ENCODE peak calls at places on chromosomes 2 and 18, in eight cellular contexts. X is stomach; O is K562; N is GM23248; B is CD4-positive, CD25-positive, alpha-beta regulatory T cell; H is AG04450; L is left ventricle myocardium inferior; C is GM23338. J is an unnamed sample.

GRCh38 chr2:28674062-28674712 is 77.4 kb upstream of the PPP1CB start:
- DNase-seq in B (no peak), N (peak; percentile 32), L (no peak), X (peak; percentile 59), H (peak; percentile 66), C (no peak), O (no peak), J (peak; percentile 41)

GRCh38 chr2:208363485-208363884 is 43.1 kb upstream of the PTH2R start:
- DNase-seq in O (no peak), L (no peak), X (no peak), C (no peak), B (no peak), N (peak; percentile 82), H (peak; percentile 39), J (peak; percentile 73)

GRCh38 chr2:31457651-31458050 is 43.1 kb upstream of the XDH start:
- DNase-seq in L (no peak), C (no peak), H (no peak), O (no peak), B (no peak), N (peak; percentile 9), X (no peak), J (no peak)

GRCh38 chr2:174335605-174336402 is 1.1 kb downstream of the SP9 start:
- DNase-seq in C (peak; percentile 84), N (peak; percentile 66), X (no peak), B (no peak), H (no peak), L (no peak), O (peak; percentile 46), J (no peak)

GRCh38 chr18:24658302-24658701 is 197.9 kb downstream of the HRH4 start:
- DNase-seq in H (no peak), X (no peak), O (no peak), L (no peak), B (no peak), C (no peak), N (no peak), J (no peak)

GRCh38 chr2:122433123-122433754 is 677.8 kb downstream of the TSN start:
- DNase-seq in B (no peak), H (no peak), X (no peak), C (no peak), L (no peak), O (no peak), N (no peak), J (no peak)

GRCh38 chr2:158191076-158191566 is 89.4 kb downstream of the UPP2 start:
- DNase-seq in O (no peak), C (peak; percentile 32), L (no peak), B (peak; percentile 11), X (no peak), H (no peak), N (peak; percentile 10), J (no peak)

GRCh38 chr18:40046596-40046995 is 1908.4 kb upstream of the PIK3C3 start:
- DNase-seq in C (no peak), L (no peak), H (no peak), X (no peak), O (no peak), B (no peak), N (no peak), J (no peak)

GRCh38 chr18:13376298-13376840 is 157.8 kb downstream of the LDLRAD4 start:
- DNase-seq in X (no peak), O (no peak), B (no peak), L (no peak), C (no peak), H (no peak), N (no peak), J (no peak)

GRCh38 chr2:239770240-239770639 is 254.9 kb downstream of the NDUFA10 start:
- DNase-seq in N (no peak), L (no peak), X (no peak), O (no peak), B (no peak), C (no peak), H (no peak), J (no peak)

GRCh38 chr2:241813806-241814570 is 5.0 kb downstream of the NEU4 start:
- DNase-seq in L (no peak), C (no peak), N (no peak), H (no peak), B (no peak), O (no peak), X (no peak), J (peak; percentile 11)

GRCh38 chr2:195824478-195824877 is 167.5 kb downstream of the SLC39A10 start:
- DNase-seq in O (no peak), C (no peak), X (no peak), L (no peak), H (no peak), N (peak; percentile 17), B (no peak), J (no peak)

GRCh38 chr2:191020221-191020741 is 6.3 kb upstream of the STAT1 start:
- DNase-seq in B (peak; percentile 87), L (peak; percentile 93), C (peak; percentile 97), O (peak; percentile 87), N (peak; percentile 98), H (peak; percentile 93), X (peak; percentile 95), J (peak; percentile 95)

GRCh38 chr2:169406891-169407290 is 44.6 kb upstream of the LRP2 start:
- DNase-seq in L (no peak), B (no peak), X (no peak), N (no peak), O (no peak), H (no peak), C (no peak), J (no peak)

GRCh38 chr2:10273215-10274175 is 29.2 kb upstream of the HPCAL1 start:
- DNase-seq in L (no peak), B (no peak), N (no peak), H (no peak), X (peak; percentile 24), C (no peak), O (peak; percentile 37), J (no peak)

GRCh38 chr2:10276481-10277292 is 26.0 kb upstream of the HPCAL1 start:
- DNase-seq in C (no peak), O (no peak), L (no peak), H (no peak), B (no peak), X (no peak), N (no peak), J (no peak)

GRCh38 chr2:10272464-10272863 is 30.2 kb upstream of the HPCAL1 start:
- DNase-seq in B (no peak), N (no peak), H (no peak), C (no peak), O (no peak), X (peak; percentile 27), L (no peak), J (no peak)

GRCh38 chr2:10274983-10275802 is 27.5 kb upstream of the HPCAL1 start:
- DNase-seq in N (no peak), L (no peak), C (no peak), H (no peak), X (no peak), O (no peak), B (no peak), J (no peak)

DNA sequence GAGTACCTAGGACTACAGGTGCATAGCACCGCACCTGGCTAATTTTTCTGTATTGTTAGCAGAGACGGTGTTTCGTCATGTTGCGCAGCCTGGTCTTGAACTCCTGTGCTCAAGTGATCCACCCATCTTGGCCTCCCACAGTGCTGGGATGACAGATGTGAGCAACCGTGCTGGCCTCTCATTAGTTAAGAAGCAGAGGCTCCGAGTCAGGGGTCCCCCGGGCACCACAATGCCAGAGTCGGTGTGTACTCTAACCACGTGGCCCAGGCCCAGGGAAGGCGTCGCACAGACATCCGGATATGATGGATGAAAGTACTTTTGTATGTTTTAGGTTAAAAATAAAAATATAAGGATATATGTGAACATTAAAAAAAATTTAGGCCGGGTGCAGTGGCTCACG is 28.3 kb upstream of the HPCAL1 start:
- DNase-seq in X (peak; percentile 13), H (no peak), O (no peak), C (no peak), L (no peak), N (no peak), B (no peak), J (no peak)
- H3K4me3 ChIP-seq in X (no peak overlapping the region), H (no peak overlapping the region), O (no peak overlapping the region), C (no peak overlapping the region), L (no peak overlapping the region), N (no peak overlapping the region), B (no peak overlapping the region), J (no peak overlapping the region)

DNA sequence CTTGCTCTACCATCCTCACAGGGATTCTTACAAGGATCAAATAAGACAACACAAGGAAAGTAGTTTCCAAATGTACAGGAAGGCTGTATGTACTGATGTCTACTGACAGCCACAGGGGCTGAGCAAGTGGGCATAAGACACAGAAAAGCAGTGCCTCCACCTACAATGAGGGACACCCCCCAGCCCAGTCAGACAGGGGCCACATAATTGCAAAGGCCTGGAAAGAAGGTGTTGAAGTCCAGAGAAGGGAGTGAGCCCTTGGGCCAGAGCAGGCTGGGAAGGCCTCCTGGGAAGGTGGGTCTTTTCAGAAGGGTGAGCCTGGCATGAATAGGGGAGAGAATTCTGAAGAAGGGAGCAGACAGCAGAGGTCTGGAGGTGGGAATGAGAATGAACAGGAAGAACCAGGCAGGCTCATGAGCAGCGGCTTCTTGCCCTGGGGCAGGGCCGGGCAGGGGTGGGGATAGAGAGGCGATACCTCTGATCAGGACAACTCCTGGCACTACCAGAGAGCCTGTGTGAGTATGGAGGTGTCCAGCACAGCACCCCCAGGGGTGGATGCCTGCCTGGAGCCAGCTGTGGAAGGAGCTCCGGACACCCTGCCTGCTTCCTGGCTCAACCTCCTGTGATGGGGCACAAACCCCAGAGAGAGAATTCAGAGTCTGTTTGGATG is 30.1 kb downstream of the HS1BP3 start:
- DNase-seq in X (peak; percentile 20), L (no peak), O (no peak), H (no peak), B (no peak), C (no peak), N (no peak), J (no peak)
- H3K27ac ChIP-seq in X (peak overlapping the region; percentile 94), L (peak overlapping the region; percentile 95), O (no peak overlapping the region), H (no peak overlapping the region), B (no peak overlapping the region), C (no peak overlapping the region), N (no peak overlapping the region), J (no peak overlapping the region)

GRCh38 chr2:30165617-30166016 is 18.8 kb downstream of the YPEL5 start:
- DNase-seq in N (no peak), C (no peak), O (no peak), L (no peak), H (no peak), X (no peak), B (no peak), J (no peak)
- H3K4me3 ChIP-seq in N (no peak overlapping the region), C (no peak overlapping the region), O (no peak overlapping the region), L (no peak overlapping the region), H (no peak overlapping the region), X (no peak overlapping the region), B (no peak overlapping the region), J (no peak overlapping the region)

DNA sequence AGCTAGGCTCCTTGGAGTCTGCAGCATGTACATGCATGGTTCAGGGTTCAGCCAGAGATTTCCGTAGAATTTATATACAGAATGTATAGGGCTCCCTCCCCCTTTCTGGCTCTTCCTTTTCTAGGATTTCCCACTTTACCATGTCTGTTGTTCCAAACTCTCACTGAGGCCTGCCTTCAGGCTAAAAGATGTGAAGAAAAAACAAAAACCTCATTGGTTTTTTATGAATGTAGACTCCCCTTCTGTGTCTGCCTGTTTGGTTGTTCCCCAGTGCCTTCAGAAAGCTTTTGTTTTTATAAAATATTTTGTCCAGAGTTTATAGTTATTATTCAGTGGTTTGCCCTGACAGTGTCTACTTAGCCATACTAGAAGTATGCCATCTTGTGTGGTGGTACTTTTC is 3.6 kb downstream of the NDUFV2 start:
- DNase-seq in C (no peak), B (no peak), N (no peak), X (no peak), H (no peak), L (no peak), O (no peak), J (no peak)
- H3K27ac ChIP-seq in C (peak overlapping the region; percentile 61), B (peak overlapping the region; percentile 90), N (peak overlapping the region; percentile 3), X (peak overlapping the region; percentile 9), H (no peak overlapping the region), L (no peak overlapping the region), O (peak overlapping the region; percentile 4), J (peak overlapping the region; percentile 63)

J was measured in cardiac muscle cell.